ENCODE peak calls at places on chromosome 15, in nine cellular contexts. One of them, this sample, is unnamed.

GRCh38 chr15:70643106-70643782 is 120.1 kb downstream of the UACA start:
- DNase-seq in HEK293T: no peak
- DNase-seq in SIG-M5: no peak
- DNase-seq in activated T-helper 1 cell treated with anti-CD3 and anti-CD28 coated beads, Interleukin-12 subunit alpha, Interleukin-12 subunit beta, Interleukin-2, Interleukin-4 antibody, amounts not matched to agents 30 ng/mL and 10 ng/mL and 1 ng/mL, durations not matched to agents 14 hours and 24 hours and 36 hours: no peak
- DNase-seq in HFFc6: no peak
- DNase-seq in iris pigment epithelial cell: no peak
- DNase-seq in activated naive CD4-positive, alpha-beta T cell: no peak
- DNase-seq in endodermal cell: no peak
- DNase-seq in activated CD8-positive, alpha-beta memory T cell treated with anti-CD3 and anti-CD28 coated beads, Interleukin-2, amount 50 U/mL, for 48 hours: no peak
- DNase-seq in this sample: no peak

GRCh38 chr15:31801152-31801551 is 229.2 kb upstream of the CHRNA7 start:
- DNase-seq in HEK293T: no peak
- DNase-seq in endodermal cell: no peak
- DNase-seq in SIG-M5: no peak
- DNase-seq in activated CD8-positive, alpha-beta memory T cell treated with anti-CD3 and anti-CD28 coated beads, Interleukin-2, amount 50 U/mL, for 48 hours: peak; percentile 33
- DNase-seq in HFFc6: no peak
- DNase-seq in iris pigment epithelial cell: no peak
- DNase-seq in activated T-helper 1 cell treated with anti-CD3 and anti-CD28 coated beads, Interleukin-12 subunit alpha, Interleukin-12 subunit beta, Interleukin-2, Interleukin-4 antibody, amounts not matched to agents 30 ng/mL and 10 ng/mL and 1 ng/mL, durations not matched to agents 14 hours and 24 hours and 36 hours: no peak
- DNase-seq in activated naive CD4-positive, alpha-beta T cell: no peak
- DNase-seq in this sample: no peak

GRCh38 chr15:56978898-56979662 is 60.6 kb downstream of the TCF12 start:
- DNase-seq in activated CD8-positive, alpha-beta memory T cell treated with anti-CD3 and anti-CD28 coated beads, Interleukin-2, amount 50 U/mL, for 48 hours: no peak
- DNase-seq in activated naive CD4-positive, alpha-beta T cell: no peak
- DNase-seq in HEK293T: no peak
- DNase-seq in HFFc6: peak; percentile 66
- DNase-seq in endodermal cell: no peak
- DNase-seq in activated T-helper 1 cell treated with anti-CD3 and anti-CD28 coated beads, Interleukin-12 subunit alpha, Interleukin-12 subunit beta, Interleukin-2, Interleukin-4 antibody, amounts not matched to agents 30 ng/mL and 10 ng/mL and 1 ng/mL, durations not matched to agents 14 hours and 24 hours and 36 hours: no peak
- DNase-seq in iris pigment epithelial cell: peak; percentile 80
- DNase-seq in SIG-M5: no peak
- DNase-seq in this sample: peak; percentile 15

GRCh38 chr15:66704783-66705113 is 2.7 kb downstream of the SMAD6 start:
- DNase-seq in endodermal cell: no peak
- DNase-seq in HFFc6: no peak
- DNase-seq in HEK293T: no peak
- DNase-seq in activated T-helper 1 cell treated with anti-CD3 and anti-CD28 coated beads, Interleukin-12 subunit alpha, Interleukin-12 subunit beta, Interleukin-2, Interleukin-4 antibody, amounts not matched to agents 30 ng/mL and 10 ng/mL and 1 ng/mL, durations not matched to agents 14 hours and 24 hours and 36 hours: no peak
- DNase-seq in SIG-M5: no peak
- DNase-seq in iris pigment epithelial cell: no peak
- DNase-seq in activated naive CD4-positive, alpha-beta T cell: no peak
- DNase-seq in activated CD8-positive, alpha-beta memory T cell treated with anti-CD3 and anti-CD28 coated beads, Interleukin-2, amount 50 U/mL, for 48 hours: no peak
- DNase-seq in this sample: no peak

GRCh38 chr15:58057559-58057958 is 8.0 kb downstream of the ALDH1A2 start:
- DNase-seq in HFFc6: no peak
- DNase-seq in HEK293T: no peak
- DNase-seq in SIG-M5: no peak
- DNase-seq in activated naive CD4-positive, alpha-beta T cell: no peak
- DNase-seq in iris pigment epithelial cell: no peak
- DNase-seq in endodermal cell: no peak
- DNase-seq in activated CD8-positive, alpha-beta memory T cell treated with anti-CD3 and anti-CD28 coated beads, Interleukin-2, amount 50 U/mL, for 48 hours: no peak
- DNase-seq in activated T-helper 1 cell treated with anti-CD3 and anti-CD28 coated beads, Interleukin-12 subunit alpha, Interleukin-12 subunit beta, Interleukin-2, Interleukin-4 antibody, amounts not matched to agents 30 ng/mL and 10 ng/mL and 1 ng/mL, durations not matched to agents 14 hours and 24 hours and 36 hours: no peak
- DNase-seq in this sample: no peak

GRCh38 chr15:69315402-69316110 is 16.8 kb downstream of the PAQR5 start:
- DNase-seq in HFFc6: no peak
- DNase-seq in endodermal cell: no peak
- DNase-seq in HEK293T: no peak
- DNase-seq in iris pigment epithelial cell: no peak
- DNase-seq in activated naive CD4-positive, alpha-beta T cell: no peak
- DNase-seq in activated CD8-positive, alpha-beta memory T cell treated with anti-CD3 and anti-CD28 coated beads, Interleukin-2, amount 50 U/mL, for 48 hours: no peak
- DNase-seq in SIG-M5: no peak
- DNase-seq in activated T-helper 1 cell treated with anti-CD3 and anti-CD28 coated beads, Interleukin-12 subunit alpha, Interleukin-12 subunit beta, Interleukin-2, Interleukin-4 antibody, amounts not matched to agents 30 ng/mL and 10 ng/mL and 1 ng/mL, durations not matched to agents 14 hours and 24 hours and 36 hours: no peak
- DNase-seq in this sample: no peak

GRCh38 chr15:39583586-39584265 is 2.8 kb downstream of the THBS1 start:
- DNase-seq in iris pigment epithelial cell: no peak
- DNase-seq in HEK293T: peak; percentile 9
- DNase-seq in HFFc6: peak; percentile 95
- DNase-seq in endodermal cell: peak; percentile 81
- DNase-seq in activated naive CD4-positive, alpha-beta T cell: no peak
- DNase-seq in activated CD8-positive, alpha-beta memory T cell treated with anti-CD3 and anti-CD28 coated beads, Interleukin-2, amount 50 U/mL, for 48 hours: no peak
- DNase-seq in activated T-helper 1 cell treated with anti-CD3 and anti-CD28 coated beads, Interleukin-12 subunit alpha, Interleukin-12 subunit beta, Interleukin-2, Interleukin-4 antibody, amounts not matched to agents 30 ng/mL and 10 ng/mL and 1 ng/mL, durations not matched to agents 14 hours and 24 hours and 36 hours: no peak
- DNase-seq in SIG-M5: no peak
- DNase-seq in this sample: no peak

GRCh38 chr15:33149919-33150318 is 44.6 kb downstream of the FMN1 start:
- DNase-seq in endodermal cell: no peak
- DNase-seq in activated naive CD4-positive, alpha-beta T cell: no peak
- DNase-seq in HEK293T: no peak
- DNase-seq in iris pigment epithelial cell: peak; percentile 38
- DNase-seq in activated T-helper 1 cell treated with anti-CD3 and anti-CD28 coated beads, Interleukin-12 subunit alpha, Interleukin-12 subunit beta, Interleukin-2, Interleukin-4 antibody, amounts not matched to agents 30 ng/mL and 10 ng/mL and 1 ng/mL, durations not matched to agents 14 hours and 24 hours and 36 hours: no peak
- DNase-seq in SIG-M5: no peak
- DNase-seq in HFFc6: no peak
- DNase-seq in activated CD8-positive, alpha-beta memory T cell treated with anti-CD3 and anti-CD28 coated beads, Interleukin-2, amount 50 U/mL, for 48 hours: no peak
- DNase-seq in this sample: no peak

GRCh38 chr15:38603672-38604071 is 39.1 kb upstream of the RASGRP1 start:
- DNase-seq in iris pigment epithelial cell: no peak
- DNase-seq in SIG-M5: no peak
- DNase-seq in HEK293T: no peak
- DNase-seq in activated naive CD4-positive, alpha-beta T cell: no peak
- DNase-seq in endodermal cell: no peak
- DNase-seq in activated CD8-positive, alpha-beta memory T cell treated with anti-CD3 and anti-CD28 coated beads, Interleukin-2, amount 50 U/mL, for 48 hours: no peak
- DNase-seq in HFFc6: no peak
- DNase-seq in activated T-helper 1 cell treated with anti-CD3 and anti-CD28 coated beads, Interleukin-12 subunit alpha, Interleukin-12 subunit beta, Interleukin-2, Interleukin-4 antibody, amounts not matched to agents 30 ng/mL and 10 ng/mL and 1 ng/mL, durations not matched to agents 14 hours and 24 hours and 36 hours: no peak
- DNase-seq in this sample: no peak

GRCh38 chr15:44666208-44667038 is 3.0 kb upstream of the SPG11 start:
- DNase-seq in HEK293T: no peak
- DNase-seq in HFFc6: no peak
- DNase-seq in SIG-M5: no peak
- DNase-seq in iris pigment epithelial cell: no peak
- DNase-seq in activated T-helper 1 cell treated with anti-CD3 and anti-CD28 coated beads, Interleukin-12 subunit alpha, Interleukin-12 subunit beta, Interleukin-2, Interleukin-4 antibody, amounts not matched to agents 30 ng/mL and 10 ng/mL and 1 ng/mL, durations not matched to agents 14 hours and 24 hours and 36 hours: no peak
- DNase-seq in endodermal cell: no peak
- DNase-seq in activated naive CD4-positive, alpha-beta T cell: no peak
- DNase-seq in activated CD8-positive, alpha-beta memory T cell treated with anti-CD3 and anti-CD28 coated beads, Interleukin-2, amount 50 U/mL, for 48 hours: no peak
- DNase-seq in this sample: no peak

GRCh38 chr15:40747685-40748631 is 7.1 kb downstream of the RMDN3 start:
- DNase-seq in activated CD8-positive, alpha-beta memory T cell treated with anti-CD3 and anti-CD28 coated beads, Interleukin-2, amount 50 U/mL, for 48 hours: no peak
- DNase-seq in HFFc6: no peak
- DNase-seq in activated naive CD4-positive, alpha-beta T cell: no peak
- DNase-seq in SIG-M5: no peak
- DNase-seq in HEK293T: no peak
- DNase-seq in iris pigment epithelial cell: no peak
- DNase-seq in activated T-helper 1 cell treated with anti-CD3 and anti-CD28 coated beads, Interleukin-12 subunit alpha, Interleukin-12 subunit beta, Interleukin-2, Interleukin-4 antibody, amounts not matched to agents 30 ng/mL and 10 ng/mL and 1 ng/mL, durations not matched to agents 14 hours and 24 hours and 36 hours: no peak
- DNase-seq in endodermal cell: no peak
- DNase-seq in this sample: no peak

GRCh38 chr15:51878446-51879386 is 49.3 kb downstream of the TMOD3 start:
- DNase-seq in activated CD8-positive, alpha-beta memory T cell treated with anti-CD3 and anti-CD28 coated beads, Interleukin-2, amount 50 U/mL, for 48 hours: no peak
- DNase-seq in activated naive CD4-positive, alpha-beta T cell: no peak
- DNase-seq in HFFc6: peak; percentile 68
- DNase-seq in endodermal cell: no peak
- DNase-seq in iris pigment epithelial cell: peak; percentile 82
- DNase-seq in activated T-helper 1 cell treated with anti-CD3 and anti-CD28 coated beads, Interleukin-12 subunit alpha, Interleukin-12 subunit beta, Interleukin-2, Interleukin-4 antibody, amounts not matched to agents 30 ng/mL and 10 ng/mL and 1 ng/mL, durations not matched to agents 14 hours and 24 hours and 36 hours: no peak
- DNase-seq in SIG-M5: no peak
- DNase-seq in HEK293T: no peak
- DNase-seq in this sample: no peak

GRCh38 chr15:48537277-48538113 is 108.0 kb downstream of the FBN1 start:
- DNase-seq in HFFc6: no peak
- DNase-seq in activated CD8-positive, alpha-beta memory T cell treated with anti-CD3 and anti-CD28 coated beads, Interleukin-2, amount 50 U/mL, for 48 hours: no peak
- DNase-seq in endodermal cell: no peak
- DNase-seq in HEK293T: no peak
- DNase-seq in SIG-M5: no peak
- DNase-seq in iris pigment epithelial cell: no peak
- DNase-seq in activated T-helper 1 cell treated with anti-CD3 and anti-CD28 coated beads, Interleukin-12 subunit alpha, Interleukin-12 subunit beta, Interleukin-2, Interleukin-4 antibody, amounts not matched to agents 30 ng/mL and 10 ng/mL and 1 ng/mL, durations not matched to agents 14 hours and 24 hours and 36 hours: no peak
- DNase-seq in activated naive CD4-positive, alpha-beta T cell: no peak
- DNase-seq in this sample: peak; percentile 29

GRCh38 chr15:60379466-60380274 is 18.1 kb downstream of the ANXA2 start:
- DNase-seq in iris pigment epithelial cell: peak; percentile 93
- DNase-seq in endodermal cell: peak; percentile 11
- DNase-seq in activated CD8-positive, alpha-beta memory T cell treated with anti-CD3 and anti-CD28 coated beads, Interleukin-2, amount 50 U/mL, for 48 hours: no peak
- DNase-seq in activated T-helper 1 cell treated with anti-CD3 and anti-CD28 coated beads, Interleukin-12 subunit alpha, Interleukin-12 subunit beta, Interleukin-2, Interleukin-4 antibody, amounts not matched to agents 30 ng/mL and 10 ng/mL and 1 ng/mL, durations not matched to agents 14 hours and 24 hours and 36 hours: no peak
- DNase-seq in activated naive CD4-positive, alpha-beta T cell: no peak
- DNase-seq in SIG-M5: no peak
- DNase-seq in HFFc6: peak; percentile 97
- DNase-seq in HEK293T: no peak
- DNase-seq in this sample: peak; percentile 80

GRCh38 chr15:61736792-61737191 is 323.5 kb downstream of the VPS13C start:
- DNase-seq in iris pigment epithelial cell: no peak
- DNase-seq in SIG-M5: no peak
- DNase-seq in HFFc6: no peak
- DNase-seq in activated T-helper 1 cell treated with anti-CD3 and anti-CD28 coated beads, Interleukin-12 subunit alpha, Interleukin-12 subunit beta, Interleukin-2, Interleukin-4 antibody, amounts not matched to agents 30 ng/mL and 10 ng/mL and 1 ng/mL, durations not matched to agents 14 hours and 24 hours and 36 hours: no peak
- DNase-seq in HEK293T: no peak
- DNase-seq in endodermal cell: no peak
- DNase-seq in activated naive CD4-positive, alpha-beta T cell: no peak
- DNase-seq in activated CD8-positive, alpha-beta memory T cell treated with anti-CD3 and anti-CD28 coated beads, Interleukin-2, amount 50 U/mL, for 48 hours: no peak
- DNase-seq in this sample: no peak

GRCh38 chr15:58684036-58684700 is 65.3 kb downstream of the ADAM10 start:
- DNase-seq in activated naive CD4-positive, alpha-beta T cell: no peak
- DNase-seq in activated T-helper 1 cell treated with anti-CD3 and anti-CD28 coated beads, Interleukin-12 subunit alpha, Interleukin-12 subunit beta, Interleukin-2, Interleukin-4 antibody, amounts not matched to agents 30 ng/mL and 10 ng/mL and 1 ng/mL, durations not matched to agents 14 hours and 24 hours and 36 hours: no peak
- DNase-seq in HEK293T: no peak
- DNase-seq in activated CD8-positive, alpha-beta memory T cell treated with anti-CD3 and anti-CD28 coated beads, Interleukin-2, amount 50 U/mL, for 48 hours: no peak
- DNase-seq in HFFc6: no peak
- DNase-seq in SIG-M5: no peak
- DNase-seq in endodermal cell: no peak
- DNase-seq in iris pigment epithelial cell: peak; percentile 21
- DNase-seq in this sample: no peak

GRCh38 chr15:99967841-99968371 is 234.7 kb upstream of the LYSMD4 start:
- DNase-seq in HEK293T: no peak
- DNase-seq in iris pigment epithelial cell: no peak
- DNase-seq in HFFc6: no peak
- DNase-seq in activated T-helper 1 cell treated with anti-CD3 and anti-CD28 coated beads, Interleukin-12 subunit alpha, Interleukin-12 subunit beta, Interleukin-2, Interleukin-4 antibody, amounts not matched to agents 30 ng/mL and 10 ng/mL and 1 ng/mL, durations not matched to agents 14 hours and 24 hours and 36 hours: no peak
- DNase-seq in activated CD8-positive, alpha-beta memory T cell treated with anti-CD3 and anti-CD28 coated beads, Interleukin-2, amount 50 U/mL, for 48 hours: no peak
- DNase-seq in endodermal cell: peak; percentile 24
- DNase-seq in SIG-M5: no peak
- DNase-seq in activated naive CD4-positive, alpha-beta T cell: no peak
- DNase-seq in this sample: no peak

GRCh38 chr15:88980498-88980897 is 67.3 kb upstream of the MFGE8 start:
- DNase-seq in activated CD8-positive, alpha-beta memory T cell treated with anti-CD3 and anti-CD28 coated beads, Interleukin-2, amount 50 U/mL, for 48 hours: no peak
- DNase-seq in HFFc6: no peak
- DNase-seq in endodermal cell: no peak
- DNase-seq in activated T-helper 1 cell treated with anti-CD3 and anti-CD28 coated beads, Interleukin-12 subunit alpha, Interleukin-12 subunit beta, Interleukin-2, Interleukin-4 antibody, amounts not matched to agents 30 ng/mL and 10 ng/mL and 1 ng/mL, durations not matched to agents 14 hours and 24 hours and 36 hours: no peak
- DNase-seq in SIG-M5: no peak
- DNase-seq in iris pigment epithelial cell: no peak
- DNase-seq in HEK293T: no peak
- DNase-seq in activated naive CD4-positive, alpha-beta T cell: no peak
- DNase-seq in this sample: no peak

GRCh38 chr15:62344806-62345539 is 179.9 kb upstream of the C2CD4B start:
- DNase-seq in HEK293T: peak; percentile 62
- DNase-seq in activated naive CD4-positive, alpha-beta T cell: peak; percentile 8
- DNase-seq in activated T-helper 1 cell treated with anti-CD3 and anti-CD28 coated beads, Interleukin-12 subunit alpha, Interleukin-12 subunit beta, Interleukin-2, Interleukin-4 antibody, amounts not matched to agents 30 ng/mL and 10 ng/mL and 1 ng/mL, durations not matched to agents 14 hours and 24 hours and 36 hours: peak; percentile 24
- DNase-seq in HFFc6: peak; percentile 2
- DNase-seq in SIG-M5: no peak
- DNase-seq in activated CD8-positive, alpha-beta memory T cell treated with anti-CD3 and anti-CD28 coated beads, Interleukin-2, amount 50 U/mL, for 48 hours: peak; percentile 68
- DNase-seq in iris pigment epithelial cell: peak; percentile 45
- DNase-seq in endodermal cell: peak; percentile 89
- DNase-seq in this sample: peak; percentile 33

GRCh38 chr15:85091990-85092389 is 110.3 kb downstream of the PDE8A start:
- DNase-seq in activated naive CD4-positive, alpha-beta T cell: no peak
- DNase-seq in SIG-M5: no peak
- DNase-seq in activated CD8-positive, alpha-beta memory T cell treated with anti-CD3 and anti-CD28 coated beads, Interleukin-2, amount 50 U/mL, for 48 hours: no peak
- DNase-seq in iris pigment epithelial cell: no peak
- DNase-seq in activated T-helper 1 cell treated with anti-CD3 and anti-CD28 coated beads, Interleukin-12 subunit alpha, Interleukin-12 subunit beta, Interleukin-2, Interleukin-4 antibody, amounts not matched to agents 30 ng/mL and 10 ng/mL and 1 ng/mL, durations not matched to agents 14 hours and 24 hours and 36 hours: no peak
- DNase-seq in endodermal cell: no peak
- DNase-seq in HEK293T: no peak
- DNase-seq in HFFc6: no peak
- DNase-seq in this sample: no peak

GRCh38 chr15:49860101-49860500 is 239.3 kb downstream of the DTWD1 start:
- DNase-seq in activated T-helper 1 cell treated with anti-CD3 and anti-CD28 coated beads, Interleukin-12 subunit alpha, Interleukin-12 subunit beta, Interleukin-2, Interleukin-4 antibody, amounts not matched to agents 30 ng/mL and 10 ng/mL and 1 ng/mL, durations not matched to agents 14 hours and 24 hours and 36 hours: no peak
- DNase-seq in activated CD8-positive, alpha-beta memory T cell treated with anti-CD3 and anti-CD28 coated beads, Interleukin-2, amount 50 U/mL, for 48 hours: no peak
- DNase-seq in HEK293T: no peak
- DNase-seq in iris pigment epithelial cell: peak; percentile 75
- DNase-seq in SIG-M5: no peak
- DNase-seq in activated naive CD4-positive, alpha-beta T cell: no peak
- DNase-seq in HFFc6: peak; percentile 40
- DNase-seq in endodermal cell: no peak
- DNase-seq in this sample: peak; percentile 64

GRCh38 chr15:98035577-98036010 is 75.1 kb downstream of the ARRDC4 start:
- DNase-seq in activated T-helper 1 cell treated with anti-CD3 and anti-CD28 coated beads, Interleukin-12 subunit alpha, Interleukin-12 subunit beta, Interleukin-2, Interleukin-4 antibody, amounts not matched to agents 30 ng/mL and 10 ng/mL and 1 ng/mL, durations not matched to agents 14 hours and 24 hours and 36 hours: no peak
- DNase-seq in HEK293T: no peak
- DNase-seq in iris pigment epithelial cell: no peak
- DNase-seq in activated CD8-positive, alpha-beta memory T cell treated with anti-CD3 and anti-CD28 coated beads, Interleukin-2, amount 50 U/mL, for 48 hours: no peak
- DNase-seq in endodermal cell: no peak
- DNase-seq in SIG-M5: no peak
- DNase-seq in HFFc6: no peak
- DNase-seq in activated naive CD4-positive, alpha-beta T cell: no peak
- DNase-seq in this sample: no peak

GRCh38 chr15:81820236-81820635 is 225.6 kb downstream of the MEX3B start:
- DNase-seq in SIG-M5: no peak
- DNase-seq in HFFc6: no peak
- DNase-seq in HEK293T: no peak
- DNase-seq in activated naive CD4-positive, alpha-beta T cell: no peak
- DNase-seq in iris pigment epithelial cell: no peak
- DNase-seq in endodermal cell: no peak
- DNase-seq in activated T-helper 1 cell treated with anti-CD3 and anti-CD28 coated beads, Interleukin-12 subunit alpha, Interleukin-12 subunit beta, Interleukin-2, Interleukin-4 antibody, amounts not matched to agents 30 ng/mL and 10 ng/mL and 1 ng/mL, durations not matched to agents 14 hours and 24 hours and 36 hours: no peak
- DNase-seq in activated CD8-positive, alpha-beta memory T cell treated with anti-CD3 and anti-CD28 coated beads, Interleukin-2, amount 50 U/mL, for 48 hours: no peak
- DNase-seq in this sample: no peak

GRCh38 chr15:37981781-37982180 is 47.3 kb downstream of the TMCO5A start:
- DNase-seq in HFFc6: peak; percentile 55
- DNase-seq in activated CD8-positive, alpha-beta memory T cell treated with anti-CD3 and anti-CD28 coated beads, Interleukin-2, amount 50 U/mL, for 48 hours: no peak
- DNase-seq in activated naive CD4-positive, alpha-beta T cell: no peak
- DNase-seq in endodermal cell: no peak
- DNase-seq in SIG-M5: no peak
- DNase-seq in iris pigment epithelial cell: peak; percentile 68
- DNase-seq in HEK293T: no peak
- DNase-seq in activated T-helper 1 cell treated with anti-CD3 and anti-CD28 coated beads, Interleukin-12 subunit alpha, Interleukin-12 subunit beta, Interleukin-2, Interleukin-4 antibody, amounts not matched to agents 30 ng/mL and 10 ng/mL and 1 ng/mL, durations not matched to agents 14 hours and 24 hours and 36 hours: no peak
- DNase-seq in this sample: peak; percentile 30

GRCh38 chr15:101477851-101478353 is 11.6 kb downstream of the PCSK6 start:
- DNase-seq in HFFc6: no peak
- DNase-seq in activated CD8-positive, alpha-beta memory T cell treated with anti-CD3 and anti-CD28 coated beads, Interleukin-2, amount 50 U/mL, for 48 hours: peak; percentile 25
- DNase-seq in activated T-helper 1 cell treated with anti-CD3 and anti-CD28 coated beads, Interleukin-12 subunit alpha, Interleukin-12 subunit beta, Interleukin-2, Interleukin-4 antibody, amounts not matched to agents 30 ng/mL and 10 ng/mL and 1 ng/mL, durations not matched to agents 14 hours and 24 hours and 36 hours: no peak
- DNase-seq in SIG-M5: no peak
- DNase-seq in HEK293T: no peak
- DNase-seq in endodermal cell: peak; percentile 64
- DNase-seq in activated naive CD4-positive, alpha-beta T cell: no peak
- DNase-seq in iris pigment epithelial cell: no peak
- DNase-seq in this sample: no peak

GRCh38 chr15:59616390-59616789 is 4.8 kb downstream of the GCNT3 start:
- DNase-seq in HFFc6: no peak
- DNase-seq in HEK293T: no peak
- DNase-seq in endodermal cell: no peak
- DNase-seq in activated naive CD4-positive, alpha-beta T cell: no peak
- DNase-seq in SIG-M5: no peak
- DNase-seq in activated T-helper 1 cell treated with anti-CD3 and anti-CD28 coated beads, Interleukin-12 subunit alpha, Interleukin-12 subunit beta, Interleukin-2, Interleukin-4 antibody, amounts not matched to agents 30 ng/mL and 10 ng/mL and 1 ng/mL, durations not matched to agents 14 hours and 24 hours and 36 hours: no peak
- DNase-seq in iris pigment epithelial cell: no peak
- DNase-seq in activated CD8-positive, alpha-beta memory T cell treated with anti-CD3 and anti-CD28 coated beads, Interleukin-2, amount 50 U/mL, for 48 hours: no peak
- DNase-seq in this sample: no peak

GRCh38 chr15:80838012-80838411 is 58.8 kb downstream of the CEMIP start:
- DNase-seq in activated T-helper 1 cell treated with anti-CD3 and anti-CD28 coated beads, Interleukin-12 subunit alpha, Interleukin-12 subunit beta, Interleukin-2, Interleukin-4 antibody, amounts not matched to agents 30 ng/mL and 10 ng/mL and 1 ng/mL, durations not matched to agents 14 hours and 24 hours and 36 hours: no peak
- DNase-seq in endodermal cell: no peak
- DNase-seq in SIG-M5: no peak
- DNase-seq in iris pigment epithelial cell: no peak
- DNase-seq in HEK293T: no peak
- DNase-seq in activated naive CD4-positive, alpha-beta T cell: no peak
- DNase-seq in activated CD8-positive, alpha-beta memory T cell treated with anti-CD3 and anti-CD28 coated beads, Interleukin-2, amount 50 U/mL, for 48 hours: no peak
- DNase-seq in HFFc6: no peak
- DNase-seq in this sample: no peak

GRCh38 chr15:44788748-44789147 is 52.4 kb downstream of the TRIM69 start:
- DNase-seq in HFFc6: no peak
- DNase-seq in iris pigment epithelial cell: no peak
- DNase-seq in activated naive CD4-positive, alpha-beta T cell: no peak
- DNase-seq in HEK293T: no peak
- DNase-seq in activated T-helper 1 cell treated with anti-CD3 and anti-CD28 coated beads, Interleukin-12 subunit alpha, Interleukin-12 subunit beta, Interleukin-2, Interleukin-4 antibody, amounts not matched to agents 30 ng/mL and 10 ng/mL and 1 ng/mL, durations not matched to agents 14 hours and 24 hours and 36 hours: no peak
- DNase-seq in activated CD8-positive, alpha-beta memory T cell treated with anti-CD3 and anti-CD28 coated beads, Interleukin-2, amount 50 U/mL, for 48 hours: peak; percentile 69
- DNase-seq in endodermal cell: no peak
- DNase-seq in SIG-M5: no peak
- DNase-seq in this sample: no peak

This sample was measured in AG08395.